ENCODE peak calls at places on chromosomes 5 and 9, in nine cellular contexts. W, S, V, L, N, I, C, M and K are unnamed samples.
A peak's percentile ranks its signal among the peaks of the same experiment; 100 is the strongest.

GRCh38 chr9:34158362-34158869 is 20.4 kb upstream of the UBAP1 start:
- DNase-seq in L (no peak), V (no peak), W (no peak), I (no peak), C (no peak), N (no peak), M (no peak), S (no peak), K (no peak)

GRCh38 chr5:149035282-149035882 is 27.5 kb downstream of the SH3TC2 start:
- DNase-seq in C (peak; percentile 80), L (peak; percentile 41), W (peak; percentile 52), N (peak; percentile 66), M (peak; percentile 72), I (peak; percentile 51), S (peak; percentile 61), V (peak; percentile 36), K (peak; percentile 63)

GRCh38 chr5:10892135-10892910 is 131.3 kb upstream of the DAP start:
- DNase-seq in C (no peak), V (no peak), L (no peak), M (no peak), N (no peak), I (no peak), W (no peak), S (no peak), K (no peak)

GRCh38 chr9:4243113-4243512 is 56.8 kb downstream of the GLIS3 start:
- DNase-seq in M (no peak), W (no peak), I (no peak), S (no peak), V (no peak), C (no peak), L (no peak), N (no peak), K (no peak)

GRCh38 chr5:96207420-96207819 is 225.6 kb downstream of the PCSK1 start:
- DNase-seq in I (no peak), C (no peak), N (no peak), S (no peak), V (no peak), W (no peak), L (no peak), M (no peak), K (no peak)

GRCh38 chr5:119313876-119314605 is 41.8 kb upstream of the TNFAIP8 start:
- DNase-seq in W (no peak), L (no peak), M (no peak), N (no peak), C (no peak), I (no peak), S (no peak), V (no peak), K (no peak)

GRCh38 chr5:76403963-76404693 is 1.0 kb downstream of the IQGAP2 start:
- DNase-seq in L (peak; percentile 73), N (peak; percentile 74), M (no peak), C (peak; percentile 28), V (peak; percentile 77), I (no peak), S (no peak), W (peak; percentile 62), K (no peak)

GRCh38 chr9:108552459-108553040 is 303.2 kb downstream of the ACTL7B start:
- DNase-seq in I (no peak), C (no peak), W (no peak), M (no peak), S (no peak), N (no peak), L (no peak), V (no peak), K (no peak)

GRCh38 chr5:169651526-169651925 is 14.5 kb downstream of the DOCK2 start:
- DNase-seq in I (no peak), L (no peak), N (no peak), C (no peak), M (no peak), W (no peak), V (no peak), S (no peak), K (no peak)

GRCh38 chr9:37999501-38000189 is 69.4 kb downstream of the SHB start:
- DNase-seq in W (no peak), L (no peak), I (peak; percentile 24), N (no peak), C (no peak), V (no peak), M (no peak), S (no peak), K (no peak)

GRCh38 chr5:84384604-84385575 is at the start of gene EDIL3:
- DNase-seq in L (no peak), N (no peak), S (no peak), W (no peak), I (no peak), M (no peak), C (peak; percentile 66), V (no peak), K (no peak)

GRCh38 chr5:96562614-96563013 is 99.6 kb upstream of the CAST start:
- DNase-seq in W (no peak), N (no peak), I (no peak), C (no peak), V (no peak), M (no peak), L (no peak), S (peak; percentile 39), K (no peak)

GRCh38 chr9:113636165-113636564 is 172.6 kb downstream of the RGS3 start:
- DNase-seq in L (no peak), W (no peak), N (no peak), V (no peak), M (no peak), S (no peak), I (peak; percentile 46), C (no peak), K (no peak)